ENCODE peak calls at places on chromosome 7, in five cellular contexts. D, X, J, P and A are unnamed samples.

GRCh38 chr7:39741942-39742623 is 118.7 kb downstream of the RALA start:
- DNase-seq in X (peak; percentile 78), P (no peak), D (peak; percentile 66), J (peak; percentile 35), A (no peak)

GRCh38 chr7:47228386-47229014 is 353.4 kb downstream of the TNS3 start:
- DNase-seq in D (peak; percentile 63), J (no peak), X (no peak), P (no peak), A (no peak)

GRCh38 chr7:133704436-133704835 is 422.7 kb upstream of the LRGUK start:
- DNase-seq in J (no peak), P (no peak), X (no peak), D (no peak), A (no peak)

GRCh38 chr7:46178685-46179084 is 257.6 kb upstream of the IGFBP3 start:
- DNase-seq in P (peak; percentile 79), X (no peak), J (no peak), D (no peak), A (no peak)

GRCh38 chr7:120064565-120064964 is 208.4 kb upstream of the KCND2 start:
- DNase-seq in X (no peak), P (no peak), D (no peak), J (no peak), A (no peak)

GRCh38 chr7:159191236-159191635 is 46.6 kb upstream of the VIPR2 start:
- DNase-seq in J (no peak), P (no peak), D (no peak), X (no peak), A (no peak)

GRCh38 chr7:42843209-42843800 is 68.6 kb downstream of the C7orf25 start:
- DNase-seq in J (no peak), P (peak; percentile 30), X (peak; percentile 51), D (peak; percentile 53), A (no peak)

GRCh38 chr7:83996879-83997278 is 197.7 kb downstream of the SEMA3A start:
- DNase-seq in X (no peak), J (no peak), D (peak; percentile 13), P (no peak), A (no peak)

GRCh38 chr7:104272767-104273384 is 55.5 kb upstream of the LHFPL3 start:
- DNase-seq in D (peak; percentile 37), J (no peak), X (no peak), P (peak; percentile 37), A (no peak)

GRCh38 chr7:121116399-121116798 is 127.9 kb downstream of the CPED1 start:
- DNase-seq in X (no peak), J (no peak), P (no peak), D (no peak), A (no peak)

GRCh38 chr7:22452142-22452763 is 47.7 kb downstream of the STEAP1B start:
- DNase-seq in X (peak; percentile 72), P (peak; percentile 22), J (peak; percentile 14), D (peak; percentile 31), A (no peak)

GRCh38 chr7:44161371-44161770 is 20.2 kb upstream of the MYL7 start:
- DNase-seq in X (no peak), D (no peak), P (no peak), J (no peak), A (no peak)

GRCh38 chr7:20310963-20311742 is 19.5 kb upstream of the ITGB8 start:
- DNase-seq in P (peak; percentile 70), D (no peak), X (no peak), J (no peak), A (no peak)

GRCh38 chr7:54339074-54339473 is 203.1 kb upstream of the VSTM2A start:
- DNase-seq in P (no peak), D (no peak), X (no peak), J (no peak), A (no peak)